ENCODE peak calls at places on chromosomes 13 and 19, in seven cellular contexts. D is cardiac fibroblast, H is thyroid gland, A is tibial nerve, U is PC-9, X is IMR-90, W is astrocyte of the spinal cord. Z is an unnamed sample.
A peak's percentile ranks its signal among the peaks of the same experiment; 100 is the strongest.

GRCh38 chr19:2974342-2974932 is 2.9 kb upstream of the TLE6 start:
- DNase-seq in A (peak; percentile 81), U (no peak), D (peak; percentile 37), X (no peak), H (peak; percentile 20), W (no peak), Z (peak; percentile 78)

GRCh38 chr13:51793570-51794273 is 10.2 kb downstream of the DHRS12 start:
- DNase-seq in D (peak; percentile 85), H (no peak), W (peak; percentile 87), A (no peak), U (peak; percentile 59), X (peak; percentile 91), Z (peak; percentile 84)

GRCh38 chr19:1256646-1257474 is 8.5 kb downstream of the MIDN start:
- DNase-seq in D (peak; percentile 20), H (no peak), X (no peak), A (no peak), W (no peak), U (no peak), Z (no peak)

GRCh38 chr19:39409886-39410619 is 2.4 kb upstream of the PLEKHG2 start:
- DNase-seq in D (peak; percentile 74), U (no peak), W (peak; percentile 83), X (no peak), A (peak; percentile 73), H (peak; percentile 67), Z (no peak)

GRCh38 chr13:76992548-76993001 is 694 bp downstream of the CLN5 start:
- DNase-seq in A (peak; percentile 42), U (no peak), H (peak; percentile 46), D (peak; percentile 43), W (peak; percentile 20), X (peak; percentile 23), Z (peak; percentile 29)

GRCh38 chr13:35164324-35164932 is 222.4 kb downstream of the NBEA start:
- DNase-seq in A (no peak), X (peak; percentile 27), H (no peak), D (peak; percentile 54), W (peak; percentile 50), U (peak; percentile 49), Z (peak; percentile 63)

GRCh38 chr19:47081095-47081494 is 32.5 kb downstream of the ZC3H4 start:
- DNase-seq in W (no peak), D (no peak), H (peak; percentile 44), X (no peak), A (no peak), U (peak; percentile 43), Z (no peak)

GRCh38 chr19:3357731-3358391 is 8.5 kb upstream of the NFIC start:
- DNase-seq in X (no peak), D (no peak), U (no peak), A (no peak), H (peak; percentile 48), W (no peak), Z (no peak)

GRCh38 chr19:5020368-5020767 is 51.5 kb downstream of the KDM4B start:
- DNase-seq in U (no peak), H (no peak), W (no peak), D (no peak), A (no peak), X (no peak), Z (no peak)

GRCh38 chr13:85137516-85137915 is 661.7 kb downstream of the SLITRK6 start:
- DNase-seq in U (no peak), D (no peak), X (no peak), A (no peak), H (no peak), W (no peak), Z (no peak)

GRCh38 chr13:107461751-107462150 is 753.6 kb downstream of the LIG4 start:
- DNase-seq in U (no peak), A (no peak), D (no peak), W (peak; percentile 75), H (no peak), X (peak; percentile 66), Z (peak; percentile 77)

GRCh38 chr13:94311893-94312292 is 167.6 kb downstream of the DCT start:
- DNase-seq in H (no peak), A (no peak), U (no peak), W (no peak), D (peak; percentile 19), X (peak; percentile 36), Z (no peak)

GRCh38 chr19:10201176-10201575 is 6.4 kb upstream of the DNMT1 start:
- DNase-seq in D (no peak), X (no peak), W (no peak), H (no peak), U (no peak), A (no peak), Z (no peak)

GRCh38 chr13:46388846-46389245 is 1.8 kb upstream of the RUBCNL start:
- DNase-seq in A (no peak), D (no peak), W (no peak), U (no peak), H (no peak), X (no peak), Z (no peak)

GRCh38 chr13:28820099-28821051 is at the start of gene MTUS2:
- DNase-seq in A (no peak), X (no peak), U (no peak), D (no peak), H (peak; percentile 23), W (no peak), Z (peak; percentile 8)

GRCh38 chr19:13072206-13072898 is 30.3 kb downstream of the LYL1 start:
- DNase-seq in A (no peak), H (no peak), U (no peak), X (no peak), D (no peak), W (no peak), Z (no peak)

GRCh38 chr13:47218611-47219010 is 321.8 kb upstream of the HTR2A start:
- DNase-seq in A (no peak), H (no peak), X (no peak), D (peak; percentile 48), W (no peak), U (no peak), Z (no peak)

GRCh38 chr13:52067237-52067636 is 42.7 kb downstream of the UTP14C start:
- DNase-seq in W (peak; percentile 8), X (no peak), A (no peak), D (peak; percentile 9), U (no peak), H (no peak), Z (peak; percentile 28)

GRCh38 chr13:24618219-24618955 is 61.8 kb upstream of the ATP12A start:
- DNase-seq in U (no peak), H (no peak), W (no peak), X (no peak), D (no peak), A (no peak), Z (no peak)

GRCh38 chr19:19034204-19034624 is 811 bp downstream of the ARMC6 start:
- DNase-seq in W (peak; percentile 58), X (peak; percentile 44), H (peak; percentile 55), U (peak; percentile 74), D (peak; percentile 71), A (no peak), Z (peak; percentile 76)

GRCh38 chr13:90950134-90950533 is 397.4 kb upstream of the MIR17HG start:
- DNase-seq in D (no peak), H (no peak), X (no peak), A (no peak), U (no peak), W (no peak), Z (no peak)

GRCh38 chr13:34044041-34044440 is 226.1 kb downstream of the RFC3 start:
- DNase-seq in X (no peak), D (peak; percentile 6), A (no peak), W (peak; percentile 34), U (peak; percentile 63), H (no peak), Z (peak; percentile 57)

GRCh38 chr19:30406220-30406944 is 34.2 kb downstream of the ZNF536 start:
- DNase-seq in X (no peak), U (no peak), H (peak; percentile 54), D (no peak), W (no peak), A (no peak), Z (no peak)
- TF ChIP-seq CTCF in X (no peak), U (peak; percentile 28), H (no peak), D (no peak), W (no peak), A (peak; percentile 40), Z (no peak)

DNA sequence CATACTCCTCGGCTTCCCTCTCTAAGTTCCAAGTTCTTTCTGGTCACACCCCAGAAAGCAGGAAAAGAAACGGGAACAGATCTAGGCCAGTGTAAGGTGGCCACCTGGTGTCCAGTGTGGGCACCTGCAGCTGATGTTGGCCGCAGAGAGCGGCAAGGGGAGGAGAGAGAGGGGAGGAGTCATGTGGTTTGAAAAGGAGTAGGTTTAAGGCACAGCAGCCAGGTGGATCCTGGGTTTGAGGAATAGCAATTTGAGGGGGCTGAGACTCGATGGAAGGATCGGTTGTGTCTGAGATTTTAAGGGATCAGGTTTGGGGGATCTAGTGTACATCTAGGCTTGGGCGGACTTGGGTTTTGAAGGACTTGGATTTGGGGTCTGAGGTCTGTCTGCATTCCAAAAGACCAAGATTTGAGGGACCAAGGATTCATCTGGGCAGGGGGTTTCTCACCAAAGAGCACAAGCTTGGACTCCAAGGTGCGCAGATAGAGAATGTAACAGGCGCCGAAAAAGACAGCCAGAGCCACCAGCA is 1.2 kb downstream of the RABAC1 start:
- DNase-seq in A (peak; percentile 37), D (peak; percentile 83), W (peak; percentile 84), U (peak; percentile 84), X (peak; percentile 83), H (peak; percentile 81), Z (peak; percentile 90)
- H3K4me3 ChIP-seq in A (peak overlapping the region; percentile 92), D (peak overlapping the region; percentile 88), W (peak overlapping the region; percentile 96), U (peak overlapping the region; percentile 67), X (peak overlapping the region; percentile 88), H (peak overlapping the region; percentile 87), Z (peak overlapping the region; percentile 90)

GRCh38 chr19:16098821-16099220 is 12.9 kb upstream of the RAB8A start:
- DNase-seq in W (no peak), D (peak; percentile 38), A (no peak), X (no peak), U (no peak), H (no peak), Z (no peak)

GRCh38 chr19:16104722-16105121 is 7.0 kb upstream of the RAB8A start:
- DNase-seq in U (no peak), D (peak; percentile 40), X (no peak), H (no peak), W (no peak), A (no peak), Z (no peak)

GRCh38 chr19:16096281-16096855 is 15.3 kb upstream of the RAB8A start:
- DNase-seq in W (peak; percentile 30), A (no peak), X (no peak), U (no peak), D (peak; percentile 36), H (no peak), Z (no peak)

GRCh38 chr19:16098416-16098768 is 13.3 kb upstream of the RAB8A start:
- DNase-seq in H (no peak), D (no peak), A (no peak), X (no peak), W (no peak), U (no peak), Z (no peak)

DNA sequence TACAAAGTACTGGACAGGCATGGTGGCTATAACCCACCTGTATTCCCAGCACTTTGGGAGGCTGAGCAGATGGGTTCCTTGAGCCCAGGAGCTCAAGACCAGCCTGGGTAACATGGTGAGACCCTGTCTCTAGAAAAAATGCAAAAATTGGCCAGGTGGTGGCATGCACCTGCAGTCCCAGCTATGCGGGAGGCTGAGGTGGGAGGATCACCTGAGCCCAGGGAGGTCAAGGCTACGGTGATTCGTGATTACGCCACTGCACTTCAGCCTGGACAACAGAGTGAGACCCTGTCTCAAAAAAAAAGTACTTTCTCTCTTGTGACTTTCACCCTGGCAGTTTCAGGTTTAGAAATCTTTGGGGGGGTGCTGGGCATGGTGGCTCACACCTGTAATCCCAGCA is 11.2 kb upstream of the RAB8A start:
- DNase-seq in U (no peak), X (no peak), H (no peak), D (no peak), A (no peak), W (no peak), Z (no peak)
- TF ChIP-seq CTCF in U (no peak), X (no peak), H (no peak), D (no peak), A (no peak), W (no peak), Z (no peak)

GRCh38 chr19:55146078-55146647 is 2.8 kb downstream of the TNNT1 start:
- DNase-seq in A (no peak), D (peak; percentile 25), H (no peak), X (no peak), U (peak; percentile 59), W (no peak), Z (no peak)
- H3K4me3 ChIP-seq in A (no peak overlapping the region), D (no peak overlapping the region), H (no peak overlapping the region), X (no peak overlapping the region), U (peak overlapping the region; percentile 67), W (no peak overlapping the region), Z (no peak overlapping the region)